ENCODE peak calls at places on chromosome 22, in five cellular contexts. B is stimulated activated CD4-positive, alpha-beta T cell treated with anti-CD3 and anti-CD28 coated beads, Interleukin-1b, Interleukin-23, amount 100 ng/mL, for 24 hours; X is neural progenitor cell; P is progenitor cell of endocrine pancreas; I is kidney epithelial cell. R is an unnamed sample.

GRCh38 chr22:41668971-41669911 is 19.4 kb downstream of the SNU13 start:
- DNase-seq in B (no peak), X (no peak), P (no peak), I (peak), R (no peak)

GRCh38 chr22:29032584-29032983 is 29.0 kb downstream of the C22orf31 start:
- DNase-seq in B (no peak), X (no peak), P (no peak), I (no peak), R (no peak)

GRCh38 chr22:38051261-38051660 is 5.9 kb upstream of the PICK1 start:
- DNase-seq in B (no peak), X (no peak), P (no peak), I (no peak), R (peak)

GRCh38 chr22:17083811-17084540 is 824 bp upstream of the IL17RA start:
- DNase-seq in B (no peak), X (no peak), P (no peak), I (no peak), R (no peak)

GRCh38 chr22:32794449-32795213 is 6.9 kb upstream of the TIMP3 start:
- DNase-seq in B (no peak), X (no peak), P (no peak), I (no peak), R (peak)

GRCh38 chr22:49788492-49788891 is 39.2 kb downstream of the BRD1 start:
- DNase-seq in B (no peak), X (no peak), P (no peak), I (no peak), R (no peak)

GRCh38 chr22:48342016-48342415 is 1485.7 kb downstream of the BRD1 start:
- DNase-seq in B (no peak), X (no peak), P (no peak), I (no peak), R (no peak)

GRCh38 chr22:46638601-46639431 is 18.6 kb downstream of the GRAMD4 start:
- DNase-seq in B (no peak), X (no peak), P (no peak), I (no peak), R (no peak)

GRCh38 chr22:46076651-46077339 is 73.5 kb upstream of the PPARA start:
- DNase-seq in B (no peak), X (no peak), P (no peak), I (no peak), R (no peak)

R was measured in Karpas-422.